ENCODE peak calls at places on chromosomes 13 and 19, in five cellular contexts. Z is endothelial cell, W is cardiac muscle cell, C is fibroblast of pulmonary artery, G is heart right ventricle. X is an unnamed sample.

GRCh38 chr19:13881231-13881691 is 4.3 kb downstream of the NANOS3 start:
- DNase-seq in Z (no peak), W (peak; percentile 32), C (no peak), G (no peak), X (no peak)

GRCh38 chr19:56393119-56394012 is at the start of gene ZNF582:
- DNase-seq in Z (peak; percentile 86), W (peak; percentile 98), C (peak; percentile 98), G (peak; percentile 95), X (peak; percentile 70)

GRCh38 chr19:55111238-55111831 is 6.1 kb downstream of the PPP1R12C start:
- DNase-seq in Z (no peak), W (no peak), C (no peak), G (no peak), X (no peak)

GRCh38 chr13:113647351-113648217 is 10.4 kb downstream of the ATP4B start:
- DNase-seq in Z (no peak), W (no peak), C (peak; percentile 64), G (peak; percentile 90), X (no peak)

GRCh38 chr13:40522234-40522633 is 144.2 kb downstream of the FOXO1 start:
- DNase-seq in Z (no peak), W (no peak), C (no peak), G (no peak), X (no peak)

GRCh38 chr19:41682437-41682836 is 5.6 kb downstream of the CEACAM7 start:
- DNase-seq in Z (no peak), W (no peak), C (no peak), G (no peak), X (no peak)

GRCh38 chr13:29977721-29978120 is 127.3 kb upstream of the UBL3 start:
- DNase-seq in Z (no peak), W (no peak), C (no peak), G (no peak), X (no peak)

GRCh38 chr13:19345916-19346422 is 164.3 kb upstream of the TUBA3C start:
- DNase-seq in Z (no peak), W (no peak), C (no peak), G (no peak), X (no peak)

GRCh38 chr13:32731576-32731975 is 145.3 kb downstream of the PDS5B start:
- DNase-seq in Z (no peak), W (no peak), C (no peak), G (no peak), X (no peak)

GRCh38 chr13:87942204-87942603 is 271.0 kb downstream of the SLITRK5 start:
- DNase-seq in Z (no peak), W (no peak), C (no peak), G (no peak), X (no peak)

DNA sequence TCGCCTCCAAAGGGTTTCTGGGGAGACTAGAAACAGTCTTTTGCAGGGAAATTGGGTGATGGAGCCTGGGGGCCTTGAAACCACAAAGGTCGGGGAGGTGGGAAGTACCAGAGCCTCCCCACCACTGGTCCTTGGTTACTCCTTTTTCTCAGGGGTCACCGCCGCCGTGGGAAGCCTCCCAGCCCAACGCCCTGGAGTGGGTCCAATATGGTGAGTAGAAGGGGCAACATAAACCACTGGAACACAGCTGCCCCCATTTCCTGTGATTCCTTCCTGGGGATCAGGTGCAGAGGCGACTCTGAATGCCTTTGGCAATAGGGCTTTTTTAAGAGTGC is 5.8 kb downstream of the PGLYRP1 start:
- DNase-seq in Z (no peak), W (no peak), C (no peak), G (no peak), X (no peak)
- TF ChIP-seq CTCF in Z (peak; percentile 21), W (no peak), C (no peak), G (peak; percentile 7), X (no peak)

DNA sequence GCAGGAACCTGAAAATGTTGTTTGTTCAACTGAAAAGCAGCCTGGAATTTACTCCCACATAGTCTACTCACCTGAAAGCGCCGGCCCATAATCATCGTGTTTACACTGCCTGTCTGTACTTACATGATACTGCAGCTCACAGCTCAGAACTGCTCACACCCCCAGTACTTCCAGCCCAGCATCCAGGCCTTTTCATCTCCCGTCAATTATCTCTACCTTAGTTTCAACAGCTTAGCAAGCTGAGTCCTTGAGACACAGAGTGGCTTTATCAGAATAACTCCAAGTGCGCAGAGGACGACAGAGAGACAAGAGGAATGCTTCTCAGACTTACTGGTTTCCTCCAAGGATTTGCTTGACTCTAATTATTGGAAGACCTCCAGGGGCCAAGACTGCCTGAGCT is 555.9 kb downstream of the EFNB2 start:
- DNase-seq in Z (no peak), W (peak; percentile 70), C (peak; percentile 14), G (no peak), X (no peak)
- TF ChIP-seq CTCF in Z (no peak), W (no peak), C (no peak), G (no peak), X (no peak)

GRCh38 chr13:54805743-54806142 is 1777.1 kb downstream of the OLFM4 start:
- DNase-seq in Z (no peak), W (no peak), C (no peak), G (no peak), X (no peak)
- TF ChIP-seq CTCF in Z (no peak), W (no peak), C (no peak), G (no peak), X (no peak)

GRCh38 chr13:46994492-46994891 is 97.6 kb upstream of the HTR2A start:
- DNase-seq in Z (no peak), W (no peak), C (no peak), G (no peak), X (no peak)

GRCh38 chr13:46996316-46996715 is 99.5 kb upstream of the HTR2A start:
- DNase-seq in Z (no peak), W (no peak), C (no peak), G (no peak), X (no peak)

GRCh38 chr13:46995874-46996273 is 99.0 kb upstream of the HTR2A start:
- DNase-seq in Z (no peak), W (no peak), C (no peak), G (no peak), X (no peak)

GRCh38 chr13:46992383-46992952 is 95.6 kb upstream of the HTR2A start:
- DNase-seq in Z (peak; percentile 13), W (peak; percentile 5), C (peak; percentile 46), G (no peak), X (no peak)
- TF ChIP-seq CTCF in Z (peak; percentile 62), W (peak; percentile 55), C (peak; percentile 54), G (no peak), X (peak; percentile 40)

GRCh38 chr13:101916108-101916757 is 463.8 kb downstream of the ITGBL1 start:
- DNase-seq in Z (peak; percentile 70), W (peak; percentile 63), C (peak; percentile 2), G (peak; percentile 40), X (no peak)
- TF ChIP-seq CTCF in Z (no peak), W (peak; percentile 6), C (no peak), G (peak; percentile 59), X (peak; percentile 56)

DNA sequence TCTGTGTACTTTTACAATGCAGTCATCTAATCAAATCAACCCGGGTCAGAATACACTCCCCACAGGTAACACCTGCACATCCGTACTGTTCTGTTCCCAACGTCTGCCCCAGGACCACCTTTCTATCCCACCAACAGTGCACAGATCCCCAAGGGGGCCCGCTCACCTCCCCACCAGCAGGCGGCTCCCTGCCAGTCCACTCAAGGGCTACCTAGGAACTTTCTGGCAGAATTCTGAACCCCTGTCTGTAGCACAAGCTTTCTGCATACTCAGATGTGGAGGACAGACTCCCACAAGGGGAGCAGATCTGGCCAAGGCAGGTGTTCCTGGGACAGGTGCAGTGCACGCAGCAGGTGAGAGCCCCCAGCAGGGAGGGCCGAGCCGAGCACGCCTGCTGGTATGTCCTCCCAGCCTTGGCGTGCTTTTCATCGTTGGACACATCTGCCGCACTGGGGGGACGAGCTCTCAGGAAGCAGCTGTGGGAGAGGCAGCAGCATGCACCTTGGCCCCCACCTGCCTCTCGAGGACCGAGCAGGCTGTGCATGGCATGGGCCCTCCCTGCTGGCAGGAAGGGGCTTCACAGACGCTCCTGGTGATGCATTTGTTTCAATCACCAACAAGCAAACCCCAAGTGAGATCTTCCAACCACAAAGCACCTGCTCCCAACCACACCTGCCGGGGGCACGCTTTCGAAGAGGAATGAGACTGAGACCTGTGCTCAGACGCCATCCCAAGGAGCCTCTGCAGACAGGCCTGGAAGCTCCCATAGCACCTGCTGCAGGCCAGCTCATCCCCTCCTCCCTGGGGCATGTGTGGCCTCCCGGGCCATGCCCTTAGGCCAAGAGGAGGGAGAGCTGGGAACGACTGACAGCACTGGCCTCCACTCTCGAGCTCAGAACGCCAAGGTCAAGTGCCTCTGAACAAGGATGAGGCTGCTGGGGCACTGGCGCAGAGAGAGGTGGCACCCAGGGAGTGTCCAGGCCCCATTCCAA is 35.9 kb downstream of the RAB20 start:
- DNase-seq in Z (no peak), W (no peak), C (no peak), G (peak; percentile 51), X (no peak)
- TF ChIP-seq CTCF in Z (no peak), W (no peak), C (no peak), G (no peak), X (no peak)

DNA sequence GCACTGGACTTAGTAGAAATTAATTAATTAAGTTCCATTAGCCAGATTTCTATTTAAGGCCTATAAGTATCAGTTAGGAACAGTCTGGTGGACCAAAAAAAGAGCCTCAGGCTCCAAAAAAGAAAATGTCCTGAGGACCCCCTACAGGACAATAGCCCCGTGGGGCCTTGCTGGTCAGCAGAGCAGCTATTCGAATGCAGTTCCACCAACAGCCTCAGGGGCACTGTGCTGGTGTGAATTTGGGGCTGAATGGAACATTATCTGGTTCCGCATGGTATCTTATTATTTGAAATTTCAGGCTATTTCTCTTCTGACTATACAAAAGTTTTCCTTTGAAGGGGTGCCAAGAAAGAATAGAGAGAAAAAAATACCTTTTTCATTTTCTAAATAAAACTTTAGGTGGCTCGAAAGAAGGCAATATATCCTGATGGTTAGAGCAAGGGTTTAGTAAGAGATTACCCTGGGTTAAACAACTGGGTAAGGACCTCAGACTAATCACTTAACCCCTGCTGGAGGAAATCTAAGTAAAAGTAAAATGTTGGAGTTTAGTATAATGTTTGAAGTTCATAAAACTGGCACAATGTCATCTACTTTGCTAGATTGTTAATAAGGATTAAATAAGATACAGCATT is 147.2 kb downstream of the MIPEP start:
- DNase-seq in Z (peak; percentile 64), W (no peak), C (no peak), G (no peak), X (no peak)
- TF ChIP-seq CTCF in Z (peak; percentile 77), W (peak; percentile 51), C (peak; percentile 50), G (peak; percentile 31), X (peak; percentile 71)

GRCh38 chr13:80341098-80341701 is at the start of gene SPRY2:
- DNase-seq in Z (peak; percentile 90), W (peak; percentile 97), C (peak; percentile 98), G (peak; percentile 93), X (peak; percentile 88)
- TF ChIP-seq CTCF in Z (no peak), W (no peak), C (no peak), G (peak; percentile 42), X (peak; percentile 39)

X was measured in progenitor cell of endocrine pancreas.